ENCODE peak calls at places on chromosomes 6 and 20, in nine cellular contexts. I is mammary epithelial cell, S is tibial nerve, Y is cardiac muscle cell, F is aorta, R is body of pancreas, X is thoracic aorta, M is small intestine, C is neural progenitor cell. N is an unnamed sample. For H3K36me3 and H3K9me3, the result is how much of the 10 kb centered on the place peaks cover.

GRCh38 chr6:24125980-24126379 is at the start of gene NRSN1:
- DNase-seq in Y (no peak), F (no peak), M (no peak), C (peak), R (peak), I (no peak), X (no peak), S (no peak), N (no peak)

GRCh38 chr6:14316911-14317535 is 199.5 kb downstream of the CD83 start:
- DNase-seq in S (no peak), I (no peak), X (no peak), C (peak), F (no peak), M (peak), R (no peak), Y (no peak), N (no peak)

GRCh38 chr20:24617080-24617432 is 147.6 kb downstream of the SYNDIG1 start:
- DNase-seq in X (no peak), R (no peak), F (no peak), M (no peak), C (no peak), Y (no peak), S (no peak), I (no peak), N (no peak)

GRCh38 chr6:34154668-34155447 is 9.0 kb upstream of the GRM4 start:
- DNase-seq in C (peak), I (no peak), S (no peak), F (no peak), M (peak), X (no peak), R (peak), Y (peak), N (no peak)

GRCh38 chr6:111971866-111972532 is 81.9 kb upstream of the CCN6 start:
- DNase-seq in F (no peak), Y (no peak), R (no peak), M (no peak), S (no peak), C (no peak), X (no peak), I (peak), N (no peak)

GRCh38 chr6:154261688-154262397 is 94.8 kb downstream of the IPCEF1 start:
- DNase-seq in R (no peak), I (no peak), M (no peak), F (no peak), Y (no peak), S (no peak), C (no peak), X (no peak), N (no peak)

GRCh38 chr6:36642913-36643817 is 35.3 kb upstream of the CDKN1A start:
- DNase-seq in C (no peak), Y (peak), M (peak), I (peak), S (peak), X (peak), F (peak), R (peak), N (no peak)

GRCh38 chr6:36809156-36809555 is 30.1 kb downstream of the CPNE5 start:
- DNase-seq in X (no peak), M (no peak), I (no peak), F (no peak), R (no peak), S (no peak), C (no peak), Y (no peak), N (no peak)

GRCh38 chr20:52361650-52362049 is 170.1 kb upstream of the ZFP64 start:
- DNase-seq in I (no peak), X (no peak), Y (no peak), C (no peak), S (no peak), F (no peak), R (no peak), M (no peak), N (no peak)

GRCh38 chr20:8932192-8933150 is 136.4 kb upstream of the PLCB4 start:
- DNase-seq in F (no peak), R (no peak), Y (peak), S (no peak), X (no peak), M (no peak), C (no peak), I (peak), N (no peak)

GRCh38 chr20:38239406-38239805 is 21.1 kb downstream of the KIAA1755 start:
- DNase-seq in X (no peak), S (no peak), M (no peak), C (no peak), F (no peak), I (no peak), Y (no peak), R (no peak), N (no peak)

GRCh38 chr20:46551508-46552280 is 1.2 kb upstream of the OCSTAMP start:
- DNase-seq in C (peak), F (no peak), M (no peak), I (no peak), R (no peak), X (no peak), Y (no peak), S (no peak), N (no peak)

GRCh38 chr20:37095108-37095608 is 639 bp downstream of the RBL1 start:
- DNase-seq in R (no peak), S (no peak), M (peak), X (no peak), I (peak), F (no peak), C (peak), Y (no peak), N (no peak)

GRCh38 chr20:38211200-38212097 is 46.4 kb upstream of the TGM2 start:
- DNase-seq in R (no peak), S (no peak), F (no peak), Y (no peak), X (no peak), M (no peak), I (no peak), C (no peak), N (no peak)

GRCh38 chr20:47656313-47656712 is 129.0 kb downstream of the SULF2 start:
- DNase-seq in I (no peak), Y (no peak), M (no peak), R (no peak), F (no peak), C (no peak), S (no peak), X (no peak), N (no peak)
- H3K36me3 ChIP-seq in I (under half), Y (under half), M (under half), R (under half), F (under half), C (under half), S (half or more), X (under half), N (under half)

DNA sequence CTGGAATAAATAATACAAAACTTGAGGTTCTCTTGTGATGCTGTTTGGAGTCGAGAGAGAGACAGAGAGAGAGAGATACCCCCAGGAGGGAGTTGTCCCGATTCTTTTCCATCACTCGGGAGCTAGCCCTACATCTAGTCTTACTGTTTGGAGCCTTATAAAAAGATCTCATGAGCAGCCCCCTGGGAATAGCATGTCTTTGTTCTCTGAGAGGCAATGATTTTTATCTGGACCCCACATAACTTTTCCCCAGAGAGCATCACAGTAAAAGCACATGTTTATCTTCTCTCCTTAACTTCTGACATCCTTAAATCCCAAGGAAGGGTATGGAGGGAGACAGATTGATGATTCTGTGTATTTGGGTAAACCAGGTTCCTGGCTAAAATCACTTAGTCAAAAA is 20.9 kb upstream of the HLA-DOA start:
- DNase-seq in I (no peak), R (no peak), X (no peak), S (no peak), Y (no peak), C (no peak), F (no peak), M (no peak), N (no peak)
- H3K27ac ChIP-seq in I (no peak), R (peak), X (peak), S (peak), Y (no peak), C (no peak), F (no peak), M (peak), N (peak)

DNA sequence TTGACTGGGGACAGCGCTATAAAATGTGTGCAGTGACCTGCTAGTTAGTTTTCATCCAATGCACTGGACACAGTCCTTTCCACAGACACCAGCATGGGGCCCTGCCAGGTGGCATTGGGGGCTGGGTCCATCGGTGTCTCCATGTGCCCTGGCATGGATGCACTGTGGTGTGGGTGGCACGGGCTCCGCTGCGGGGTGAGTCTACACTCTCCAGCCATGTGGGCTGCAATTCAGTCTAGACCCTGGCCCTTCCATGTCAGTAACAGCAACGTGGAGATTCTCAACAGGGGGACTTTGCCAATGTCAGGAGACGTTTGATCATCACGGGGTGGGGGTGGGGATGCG is 100.0 kb downstream of the RAMACL start:
- DNase-seq in C (no peak), M (no peak), R (no peak), Y (no peak), I (no peak), X (no peak), F (peak), S (no peak), N (no peak)
- H3K9me3 ChIP-seq in C (under half), M (under half), R (under half), Y (under half), I (under half), X (under half), F (under half), S (under half), N (under half)

DNA sequence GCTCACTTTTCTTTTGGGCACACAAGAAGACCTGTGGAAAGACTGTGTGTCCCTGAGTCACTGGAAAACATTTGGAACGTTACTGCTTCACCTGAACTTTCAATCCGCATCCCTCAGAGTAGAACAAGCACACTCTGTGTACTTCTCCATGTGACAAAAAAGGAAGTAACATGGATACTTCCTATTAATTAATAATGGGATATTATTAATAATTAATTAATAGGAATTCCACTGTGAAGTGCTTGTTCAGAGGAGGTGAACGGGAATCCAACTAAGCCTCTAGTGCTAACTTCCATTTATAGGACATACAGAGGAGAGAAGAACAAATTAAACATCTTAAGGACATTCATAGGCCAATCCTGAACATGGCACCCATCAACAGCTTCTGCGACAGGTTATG is 407.8 kb downstream of the SYNE1 start:
- DNase-seq in M (no peak), Y (no peak), F (no peak), S (no peak), I (no peak), C (no peak), X (no peak), R (no peak), N (no peak)
- H3K36me3 ChIP-seq in M (under half), Y (under half), F (under half), S (half or more), I (under half), C (under half), X (under half), R (under half), N (under half)

GRCh38 chr20:48777005-48777404 is 50.8 kb downstream of the PREX1 start:
- DNase-seq in S (no peak), C (no peak), Y (no peak), M (no peak), X (no peak), R (no peak), F (peak), I (no peak), N (no peak)

GRCh38 chr20:48774696-48775095 is 53.1 kb downstream of the PREX1 start:
- DNase-seq in F (no peak), X (no peak), M (no peak), Y (no peak), C (no peak), R (no peak), I (no peak), S (no peak), N (no peak)

GRCh38 chr20:48773837-48774418 is 53.9 kb downstream of the PREX1 start:
- DNase-seq in I (no peak), R (no peak), S (no peak), C (no peak), M (no peak), F (peak), X (no peak), Y (peak), N (no peak)

GRCh38 chr20:48777821-48778220 is 50.0 kb downstream of the PREX1 start:
- DNase-seq in Y (no peak), R (no peak), C (no peak), F (no peak), M (no peak), S (no peak), I (no peak), X (no peak), N (no peak)

DNA sequence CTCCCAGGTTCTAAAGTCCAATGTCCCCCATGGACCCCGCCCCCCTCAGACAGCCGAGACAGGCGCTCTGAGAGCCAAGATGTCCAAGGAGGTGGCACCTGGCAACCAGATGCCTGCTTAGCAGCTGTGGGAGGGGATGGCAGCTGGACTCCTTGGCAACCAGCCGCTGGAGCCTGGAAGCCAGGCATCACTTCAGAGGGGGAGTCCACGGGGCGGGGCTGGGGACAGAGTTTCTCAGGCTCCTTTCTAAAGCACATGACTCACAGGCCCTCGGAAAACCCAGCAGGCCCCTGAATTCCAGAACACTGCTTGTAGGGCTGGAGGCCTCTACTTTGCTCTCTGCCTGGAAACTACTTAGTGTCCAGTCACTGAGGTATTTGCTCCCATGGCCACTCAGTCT is 51.5 kb downstream of the PREX1 start:
- DNase-seq in R (no peak), X (no peak), M (no peak), S (no peak), I (peak), F (peak), Y (peak), C (no peak), N (no peak)
- H3K27ac ChIP-seq in R (no peak), X (no peak), M (no peak), S (peak), I (no peak), F (no peak), Y (no peak), C (no peak), N (no peak)

DNA sequence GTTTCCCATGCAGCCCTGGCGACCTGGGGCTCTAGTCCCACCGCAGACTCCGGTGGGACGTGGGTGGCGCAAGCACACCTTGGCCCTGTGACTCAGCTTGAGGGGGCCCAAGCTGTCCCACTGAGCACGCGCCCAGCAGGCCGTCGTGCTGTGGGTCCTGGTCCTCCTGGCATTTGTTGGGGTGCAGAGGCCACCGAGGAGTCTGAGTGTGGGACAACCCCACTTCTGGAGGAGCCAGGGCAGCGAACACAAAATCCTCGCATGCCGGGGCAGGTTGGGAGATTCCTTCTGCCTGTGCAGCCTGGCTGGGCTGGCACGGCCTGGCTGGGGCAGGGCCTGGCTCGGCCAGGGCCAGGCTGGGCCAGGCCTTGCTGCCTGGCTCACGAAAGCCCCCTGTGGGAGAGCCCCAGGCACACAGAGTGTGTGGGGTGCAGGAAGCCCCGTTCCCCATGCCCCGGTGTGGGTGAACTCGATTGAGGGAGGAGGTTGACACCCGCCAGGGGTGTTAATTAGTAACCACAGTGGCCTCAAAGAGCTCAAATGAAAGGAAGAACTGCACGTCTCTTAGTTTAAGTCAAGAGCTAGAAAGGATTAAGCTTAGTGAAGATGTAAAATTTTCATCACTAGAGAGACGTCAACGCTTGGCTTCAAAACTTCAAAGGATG is 1808.5 kb upstream of the DEFB115 start:
- DNase-seq in M (no peak), F (peak), I (no peak), Y (no peak), R (no peak), S (no peak), X (no peak), C (no peak), N (no peak)
- H3K9me3 ChIP-seq in M (under half), F (under half), I (under half), Y (under half), R (under half), S (under half), X (under half), C (under half), N (under half)

GRCh38 chr20:50567860-50568548 is 57.8 kb downstream of the PTPN1 start:
- DNase-seq in X (no peak), F (no peak), Y (no peak), C (no peak), S (no peak), R (no peak), I (no peak), M (no peak), N (no peak)
- H3K36me3 ChIP-seq in X (under half), F (under half), Y (under half), C (under half), S (under half), R (under half), I (under half), M (under half), N (half or more)

GRCh38 chr6:116966675-116967576 is 89.9 kb downstream of the RFX6 start:
- DNase-seq in Y (no peak), M (no peak), C (no peak), I (no peak), R (no peak), F (no peak), X (no peak), S (no peak), N (no peak)

GRCh38 chr6:116969211-116969863 is 92.3 kb downstream of the RFX6 start:
- DNase-seq in R (peak), F (no peak), X (no peak), S (no peak), C (peak), I (peak), M (peak), Y (peak), N (no peak)

GRCh38 chr6:116963972-116964371 is 86.9 kb downstream of the RFX6 start:
- DNase-seq in R (no peak), S (no peak), F (no peak), M (no peak), I (no peak), C (no peak), Y (no peak), X (no peak), N (no peak)
- H3K27ac ChIP-seq in R (no peak), S (no peak), F (no peak), M (no peak), I (no peak), C (no peak), Y (no peak), X (no peak), N (no peak)

GRCh38 chr6:131784561-131784960 is 23.3 kb upstream of the ENPP1 start:
- DNase-seq in F (no peak), I (no peak), M (no peak), X (no peak), R (no peak), C (no peak), Y (no peak), S (no peak), N (no peak)
- H3K9me3 ChIP-seq in F (under half), I (under half), M (under half), X (under half), R (under half), C (under half), Y (under half), S (under half), N (under half)

GRCh38 chr20:48625136-48625900 is 202.5 kb downstream of the PREX1 start:
- DNase-seq in X (no peak), Y (no peak), M (no peak), S (no peak), F (peak), I (no peak), C (no peak), R (no peak), N (no peak)
- H3K36me3 ChIP-seq in X (under half), Y (under half), M (under half), S (half or more), F (under half), I (under half), C (under half), R (under half), N (under half)

N was measured in esophagus squamous epithelium.